ENCODE peak calls at places on chromosome 9, in eight cellular contexts. G, D, T, O, U, V, B and W are unnamed samples.

GRCh38 chr9:109369285-109369684 is 48.4 kb upstream of the EPB41L4B start:
- DNase-seq in D (no peak), T (no peak), G (no peak), O (no peak), V (no peak), B (no peak), U (no peak), W (no peak)

GRCh38 chr9:129063061-129063460 is 17.9 kb upstream of the DOLPP1 start:
- DNase-seq in V (no peak), D (no peak), U (no peak), B (no peak), G (no peak), T (no peak), O (no peak), W (no peak)

GRCh38 chr9:130209422-130209821 is 37.2 kb downstream of the NCS1 start:
- DNase-seq in B (no peak), U (no peak), T (no peak), G (no peak), V (no peak), O (no peak), D (no peak), W (no peak)

GRCh38 chr9:5846080-5846479 is 13.2 kb upstream of the ERMP1 start:
- DNase-seq in V (no peak), U (no peak), O (no peak), G (no peak), D (no peak), B (no peak), T (no peak), W (no peak)

GRCh38 chr9:101332362-101332761 is 52.4 kb downstream of the BAAT start:
- DNase-seq in O (no peak), T (no peak), G (no peak), V (no peak), B (no peak), D (no peak), U (no peak), W (no peak)

GRCh38 chr9:133126697-133127339 is 5.8 kb upstream of the RALGDS start:
- DNase-seq in B (no peak), U (no peak), G (no peak), V (no peak), O (no peak), D (no peak), T (no peak), W (no peak)

GRCh38 chr9:107213080-107213479 is 70.0 kb upstream of the RAD23B start:
- DNase-seq in O (no peak), T (no peak), U (no peak), V (no peak), G (no peak), D (no peak), B (no peak), W (no peak)

GRCh38 chr9:80792721-80793120 is 896.6 kb downstream of the TLE1 start:
- DNase-seq in G (no peak), B (no peak), V (no peak), O (no peak), D (no peak), T (no peak), U (no peak), W (no peak)

GRCh38 chr9:134316444-134317160 is 9.7 kb upstream of the RXRA start:
- DNase-seq in B (no peak), G (peak), O (no peak), V (peak), U (no peak), T (no peak), D (no peak), W (no peak)

GRCh38 chr9:2817987-2818386 is 25.9 kb downstream of the PUM3 start:
- DNase-seq in U (no peak), V (no peak), D (no peak), O (no peak), G (peak), T (no peak), B (no peak), W (no peak)

GRCh38 chr9:111720170-111720569 is 58.8 kb downstream of the GNG10 start:
- DNase-seq in T (no peak), U (no peak), D (no peak), O (peak), B (no peak), G (no peak), V (no peak), W (no peak)

GRCh38 chr9:124349675-124350484 is 65.4 kb downstream of the PSMB7 start:
- DNase-seq in D (no peak), G (no peak), O (no peak), T (no peak), B (no peak), U (no peak), V (no peak), W (no peak)

GRCh38 chr9:136220017-136220729 is 15.2 kb upstream of the LHX3 start:
- DNase-seq in B (peak), V (no peak), O (no peak), U (no peak), G (peak), T (peak), D (no peak), W (no peak)

GRCh38 chr9:99303177-99303576 is 81.1 kb downstream of the SEC61B start:
- DNase-seq in V (no peak), U (no peak), D (no peak), G (no peak), B (no peak), O (no peak), T (no peak), W (no peak)

GRCh38 chr9:12972608-12973589 is 198.1 kb downstream of the LURAP1L start:
- DNase-seq in T (no peak), B (no peak), U (no peak), G (peak), V (peak), O (no peak), D (no peak), W (no peak)

GRCh38 chr9:130193119-130193518 is 20.9 kb downstream of the NCS1 start:
- DNase-seq in B (no peak), U (no peak), O (no peak), D (no peak), G (no peak), V (no peak), T (no peak), W (no peak)

GRCh38 chr9:132409828-132410528 is at the start of gene CFAP77:
- DNase-seq in D (no peak), U (no peak), V (no peak), G (peak), T (no peak), O (peak), B (no peak), W (no peak)

GRCh38 chr9:93091453-93092081 is 4.5 kb upstream of the CARD19 start:
- DNase-seq in V (no peak), D (peak), G (peak), B (peak), O (peak), U (peak), T (peak), W (peak)

GRCh38 chr9:113853333-113853732 is 22.8 kb upstream of the ZNF618 start:
- DNase-seq in B (peak), U (no peak), O (peak), D (no peak), T (no peak), V (no peak), G (peak), W (no peak)